ENCODE peak calls at places on chromosome 10, in four cellular contexts. O, R, D and W are unnamed samples.

GRCh38 chr10:68105820-68106219 is 3.5 kb upstream of the MYPN start:
- DNase-seq in O (peak), R (no peak), D (peak), W (no peak)

GRCh38 chr10:132391372-132392020 is 5.5 kb upstream of the PWWP2B start:
- DNase-seq in O (no peak), R (no peak), D (no peak), W (no peak)

GRCh38 chr10:112991888-112992491 is 41.9 kb downstream of the TCF7L2 start:
- DNase-seq in O (no peak), R (no peak), D (peak), W (no peak)

GRCh38 chr10:51879238-51879637 is 179.8 kb upstream of the CSTF2T start:
- DNase-seq in O (peak), R (peak), D (peak), W (no peak)

GRCh38 chr10:86210416-86210815 is 156.2 kb downstream of the GRID1 start:
- DNase-seq in O (no peak), R (no peak), D (no peak), W (no peak)

GRCh38 chr10:8137726-8138125 is 83.2 kb downstream of the GATA3 start:
- DNase-seq in O (no peak), R (no peak), D (no peak), W (peak)

GRCh38 chr10:73838827-73839226 is 27.4 kb upstream of the NDST2 start:
- DNase-seq in O (no peak), R (no peak), D (peak), W (no peak)

GRCh38 chr10:122123186-122123585 is 134.2 kb downstream of the TACC2 start:
- DNase-seq in O (no peak), R (no peak), D (no peak), W (no peak)

GRCh38 chr10:25023278-25023677 is 6.9 kb downstream of the THNSL1 start:
- DNase-seq in O (peak), R (no peak), D (no peak), W (no peak)

GRCh38 chr10:22229756-22230330 is 12.0 kb upstream of the EBLN1 start:
- DNase-seq in O (peak), R (no peak), D (no peak), W (no peak)

GRCh38 chr10:76324283-76324682 is 892.9 kb downstream of the LRMDA start:
- DNase-seq in O (no peak), R (peak), D (no peak), W (peak)

GRCh38 chr10:130472236-130472635 is 336.0 kb downstream of the GLRX3 start:
- DNase-seq in O (no peak), R (no peak), D (no peak), W (no peak)

GRCh38 chr10:51860257-51860656 is 160.9 kb upstream of the CSTF2T start:
- DNase-seq in O (peak), R (no peak), D (peak), W (no peak)

GRCh38 chr10:113052076-113052830 is 102.2 kb downstream of the TCF7L2 start:
- DNase-seq in O (no peak), R (no peak), D (no peak), W (no peak)

GRCh38 chr10:111126073-111126472 is 49.2 kb downstream of the ADRA2A start:
- DNase-seq in O (no peak), R (no peak), D (peak), W (no peak)

GRCh38 chr10:132066812-132067211 is 1.1 kb downstream of the JAKMIP3 start:
- DNase-seq in O (no peak), R (no peak), D (no peak), W (no peak)

GRCh38 chr10:72309290-72310240 is 35.8 kb downstream of the DDIT4 start:
- DNase-seq in O (no peak), R (no peak), D (no peak), W (no peak)

GRCh38 chr10:24730811-24731210 is 7.1 kb upstream of the ARHGAP21 start:
- DNase-seq in O (no peak), R (no peak), D (no peak), W (no peak)

GRCh38 chr10:79067241-79068202 is 1.2 kb upstream of the ZMIZ1 start:
- DNase-seq in O (peak), R (peak), D (peak), W (no peak)

GRCh38 chr10:5550621-5551530 is 26.1 kb downstream of the CALML3 start:
- DNase-seq in O (peak), R (peak), D (peak), W (no peak)

GRCh38 chr10:86659721-86660438 is 5.5 kb downstream of the OPN4 start:
- DNase-seq in O (no peak), R (no peak), D (no peak), W (no peak)

GRCh38 chr10:72792288-72792687 is 100.3 kb downstream of the MCU start:
- DNase-seq in O (no peak), R (no peak), D (peak), W (no peak)

GRCh38 chr10:69908071-69908470 is 106.4 kb downstream of the COL13A1 start:
- DNase-seq in O (no peak), R (no peak), D (no peak), W (no peak)

GRCh38 chr10:35194471-35194870 is 67.8 kb downstream of the CREM start:
- DNase-seq in O (no peak), R (no peak), D (no peak), W (no peak)

GRCh38 chr10:26323219-26323618 is 106.6 kb downstream of the GAD2 start:
- DNase-seq in O (no peak), R (no peak), D (no peak), W (no peak)

DNA sequence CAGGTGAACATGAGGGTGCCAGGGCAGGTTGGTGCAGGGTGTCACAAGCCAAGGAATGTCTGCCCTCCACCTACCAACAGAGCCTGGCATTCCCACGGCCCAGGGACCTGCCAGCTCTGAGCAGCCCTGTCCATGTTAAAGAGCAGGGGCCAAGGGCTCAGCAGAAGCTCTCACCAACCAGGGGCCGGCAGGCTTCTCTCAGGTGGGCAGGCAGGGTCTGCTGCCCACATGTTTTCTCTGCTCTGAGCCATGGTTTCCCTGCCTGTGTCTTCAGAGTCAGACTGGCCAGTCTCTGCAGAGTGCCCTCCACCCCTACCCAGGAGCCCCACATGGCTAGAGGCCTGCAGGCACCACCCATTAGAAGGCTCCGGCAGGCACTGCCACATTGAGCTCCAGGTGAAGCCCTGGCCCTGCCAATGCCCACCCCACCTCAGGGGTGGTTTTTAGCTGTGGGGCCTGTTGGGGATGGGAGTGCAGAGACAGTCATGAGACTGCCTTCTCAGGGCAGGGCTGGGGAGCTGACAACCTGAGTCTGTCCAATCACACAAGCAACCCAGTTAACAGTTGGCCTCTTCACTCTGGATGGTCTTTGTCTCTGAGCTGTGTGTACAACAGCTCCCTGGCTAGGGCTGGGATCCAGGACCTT is 135.9 kb downstream of the ARHGAP22 start:
- DNase-seq in O (no peak), R (no peak), D (no peak), W (no peak)
- H3K4me3 ChIP-seq in O (no peak), R (no peak), D (no peak), W (no peak)

GRCh38 chr10:80351220-80351619 is 5.3 kb downstream of the DYDC1 start:
- DNase-seq in O (no peak), R (no peak), D (no peak), W (no peak)
- TF ChIP-seq CTCF in O (no peak), R (no peak), D (no peak), W (no peak)

DNA sequence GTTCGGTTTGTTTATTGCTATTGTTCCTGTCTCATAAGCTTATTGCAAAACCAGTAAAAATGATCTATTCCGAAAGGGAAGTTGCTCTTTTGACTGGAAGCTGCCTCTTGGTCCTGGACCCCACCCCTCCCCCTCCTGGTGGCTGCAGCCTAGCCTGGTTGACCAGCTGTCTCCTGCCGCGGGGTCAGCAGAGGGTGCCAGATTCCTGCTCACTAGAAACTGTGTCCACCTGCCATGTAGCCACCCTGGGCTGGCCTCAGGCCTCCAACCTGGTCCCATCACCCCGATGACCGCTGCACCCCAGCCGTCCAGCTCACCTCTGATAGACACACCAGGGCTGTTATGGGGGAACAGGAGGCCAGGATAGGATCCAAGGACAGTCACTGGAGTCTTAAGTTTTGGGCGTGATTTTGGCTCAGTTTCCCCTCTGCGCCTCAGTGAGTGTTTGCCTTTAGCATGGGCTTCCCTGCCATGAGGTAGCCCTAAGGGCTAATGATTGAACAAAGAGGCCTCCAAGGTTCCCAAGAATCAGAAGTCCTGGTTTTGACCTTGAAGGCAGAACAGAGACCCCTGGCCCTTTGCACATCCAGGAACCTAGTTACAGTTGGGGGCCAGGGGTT is 32.9 kb upstream of the SLF2 start:
- DNase-seq in O (no peak), R (peak), D (no peak), W (no peak)
- H3K4me3 ChIP-seq in O (no peak), R (no peak), D (no peak), W (no peak)

GRCh38 chr10:97539523-97540200 is 32.9 kb upstream of the ANKRD2 start:
- DNase-seq in O (peak), R (peak), D (peak), W (no peak)
- TF ChIP-seq CTCF in O (peak), R (no peak), D (peak), W (no peak)

GRCh38 chr10:71214641-71215160 is 2.3 kb downstream of the UNC5B start:
- DNase-seq in O (no peak), R (no peak), D (no peak), W (no peak)
- H3K4me3 ChIP-seq in O (no peak), R (peak), D (peak), W (no peak)

GRCh38 chr10:123502983-123503382 is 163.2 kb upstream of the GPR26 start:
- DNase-seq in O (no peak), R (no peak), D (no peak), W (no peak)
- TF ChIP-seq CTCF in O (no peak), R (no peak), D (no peak), W (peak)

DNA sequence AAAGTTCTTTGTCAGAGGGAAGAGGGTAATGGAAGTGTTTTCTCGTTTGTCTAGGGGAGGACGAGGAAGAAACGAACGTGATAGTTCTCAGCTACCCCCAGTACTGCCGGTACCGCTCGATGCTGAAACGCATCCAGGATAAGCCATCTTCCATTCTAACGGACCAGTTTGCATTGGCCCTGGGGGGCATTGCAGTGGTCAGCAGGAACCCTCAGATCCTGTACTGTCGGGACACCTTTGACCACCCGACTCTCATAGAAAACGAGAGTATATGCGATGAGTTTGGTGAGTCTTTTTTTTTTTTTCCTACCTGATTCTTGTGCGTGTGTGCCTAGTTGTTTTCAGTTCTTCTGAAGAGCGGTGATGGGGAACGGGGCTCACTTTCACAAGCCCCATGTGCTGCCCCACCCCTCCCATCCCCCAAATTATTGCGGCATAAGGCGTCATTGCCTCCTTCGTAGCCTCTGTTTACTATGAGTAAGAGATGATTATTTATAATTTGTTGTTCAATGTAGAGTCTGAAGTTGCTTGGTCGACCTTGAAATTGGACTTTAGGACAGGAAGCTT is 98.6 kb downstream of the ARID5B start:
- DNase-seq in O (no peak), R (no peak), D (no peak), W (no peak)
- H3K4me3 ChIP-seq in O (no peak), R (no peak), D (no peak), W (no peak)

GRCh38 chr10:50295367-50295766 is 44.1 kb upstream of the ASAH2 start:
- DNase-seq in O (no peak), R (no peak), D (no peak), W (no peak)

GRCh38 chr10:50293508-50294320 is 42.4 kb upstream of the ASAH2 start:
- DNase-seq in O (peak), R (no peak), D (no peak), W (no peak)

GRCh38 chr10:50289196-50289595 is 37.9 kb upstream of the ASAH2 start:
- DNase-seq in O (no peak), R (no peak), D (no peak), W (no peak)

GRCh38 chr10:50294582-50294981 is 43.3 kb upstream of the ASAH2 start:
- DNase-seq in O (no peak), R (no peak), D (no peak), W (no peak)

DNA sequence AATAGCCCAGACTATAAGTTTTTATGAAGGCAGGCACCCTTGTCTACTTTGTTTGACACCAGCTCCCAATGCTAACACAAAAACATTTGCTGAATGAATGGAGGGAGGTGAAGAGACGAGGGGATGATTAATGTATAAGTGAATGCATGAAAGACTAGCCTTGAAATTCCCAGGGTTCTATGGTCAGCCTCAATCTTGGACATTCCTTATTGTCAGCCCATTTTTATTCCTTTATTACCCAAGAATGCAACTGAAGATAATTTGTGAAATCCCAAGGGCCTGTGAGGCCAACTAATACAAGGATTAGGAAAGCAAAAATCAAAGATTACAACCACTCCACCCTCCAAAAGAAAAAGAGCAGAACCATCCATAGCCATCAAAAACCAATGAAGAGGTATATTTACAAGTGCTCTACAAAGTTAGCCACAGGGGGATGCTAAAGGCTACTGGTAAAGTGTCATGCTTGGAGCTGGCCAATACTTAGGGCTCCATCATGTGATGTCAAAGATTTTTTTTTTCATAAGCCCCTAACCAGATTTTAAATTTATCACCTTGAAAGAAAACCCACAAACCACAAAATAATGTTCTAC is 40.0 kb upstream of the ASAH2 start:
- DNase-seq in O (peak), R (no peak), D (peak), W (no peak)
- TF ChIP-seq CTCF in O (peak), R (peak), D (peak), W (peak)